ENCODE peak calls at places on chromosome 7, in five cellular contexts. One of them, this sample, is unnamed.

GRCh38 chr7:10343108-10343507 is 630.6 kb upstream of the PHF14 start:
- DNase-seq in sciatic nerve: no peak
- DNase-seq in fibroblast of pulmonary artery: no peak
- DNase-seq in ecto neural progenitor cell: no peak
- DNase-seq in naive thymus-derived CD8-positive, alpha-beta T cell: no peak
- DNase-seq in this sample: no peak

GRCh38 chr7:101486764-101487458 is 124.2 kb downstream of the COL26A1 start:
- DNase-seq in naive thymus-derived CD8-positive, alpha-beta T cell: no peak
- DNase-seq in ecto neural progenitor cell: no peak
- DNase-seq in fibroblast of pulmonary artery: no peak
- DNase-seq in sciatic nerve: no peak
- DNase-seq in this sample: no peak

GRCh38 chr7:26853788-26854393 is 10.5 kb downstream of the SKAP2 start:
- DNase-seq in ecto neural progenitor cell: no peak
- DNase-seq in fibroblast of pulmonary artery: peak
- DNase-seq in naive thymus-derived CD8-positive, alpha-beta T cell: no peak
- DNase-seq in sciatic nerve: no peak
- DNase-seq in this sample: peak

GRCh38 chr7:27088002-27088931 is 7.5 kb downstream of the HOXA1 start:
- DNase-seq in naive thymus-derived CD8-positive, alpha-beta T cell: no peak
- DNase-seq in fibroblast of pulmonary artery: no peak
- DNase-seq in ecto neural progenitor cell: no peak
- DNase-seq in sciatic nerve: peak
- DNase-seq in this sample: no peak

GRCh38 chr7:17501461-17502208 is 203.2 kb downstream of the AHR start:
- DNase-seq in naive thymus-derived CD8-positive, alpha-beta T cell: no peak
- DNase-seq in fibroblast of pulmonary artery: peak
- DNase-seq in ecto neural progenitor cell: no peak
- DNase-seq in sciatic nerve: no peak
- DNase-seq in this sample: no peak

GRCh38 chr7:5432691-5433090 is 9.1 kb upstream of the TNRC18 start:
- DNase-seq in ecto neural progenitor cell: no peak
- DNase-seq in sciatic nerve: no peak
- DNase-seq in naive thymus-derived CD8-positive, alpha-beta T cell: no peak
- DNase-seq in fibroblast of pulmonary artery: no peak
- DNase-seq in this sample: no peak

GRCh38 chr7:2445898-2446555 is 30.2 kb downstream of the GRIFIN start:
- DNase-seq in naive thymus-derived CD8-positive, alpha-beta T cell: no peak
- DNase-seq in ecto neural progenitor cell: no peak
- DNase-seq in fibroblast of pulmonary artery: no peak
- DNase-seq in sciatic nerve: no peak
- DNase-seq in this sample: no peak

GRCh38 chr7:141073173-141073640 is 657 bp upstream of the TMEM178B start:
- DNase-seq in ecto neural progenitor cell: peak
- DNase-seq in fibroblast of pulmonary artery: peak
- DNase-seq in sciatic nerve: peak
- DNase-seq in naive thymus-derived CD8-positive, alpha-beta T cell: no peak
- DNase-seq in this sample: no peak

GRCh38 chr7:118737935-118738334 is 513.4 kb downstream of the ANKRD7 start:
- DNase-seq in fibroblast of pulmonary artery: no peak
- DNase-seq in sciatic nerve: no peak
- DNase-seq in ecto neural progenitor cell: no peak
- DNase-seq in naive thymus-derived CD8-positive, alpha-beta T cell: no peak
- DNase-seq in this sample: no peak

This sample was measured in naive B cell.